ENCODE peak calls at places on chromosome 14, in four cellular contexts. One of them, this sample, is unnamed. For H3K4me1, the result is how much of the 10 kb centered on the place peaks cover.

GRCh38 chr14:102853703-102854396 is 68.6 kb upstream of the AMN start:
- DNase-seq in spleen: no peak
- DNase-seq in GM23338: no peak
- DNase-seq in SK-N-SH: no peak
- DNase-seq in this sample: no peak

GRCh38 chr14:99136047-99136400 is 136.0 kb downstream of the BCL11B start:
- DNase-seq in GM23338: no peak
- DNase-seq in SK-N-SH: no peak
- DNase-seq in spleen: no peak
- DNase-seq in this sample: no peak

GRCh38 chr14:74980746-74981661 is 21.7 kb upstream of the EIF2B2 start:
- DNase-seq in GM23338: peak
- DNase-seq in SK-N-SH: no peak
- DNase-seq in spleen: no peak
- DNase-seq in this sample: no peak

GRCh38 chr14:51464411-51464810 is 187.3 kb upstream of the FRMD6 start:
- DNase-seq in spleen: no peak
- DNase-seq in GM23338: no peak
- DNase-seq in SK-N-SH: no peak
- DNase-seq in this sample: no peak

GRCh38 chr14:54488646-54489317 is at the start of gene GMFB:
- DNase-seq in SK-N-SH: peak
- DNase-seq in GM23338: peak
- DNase-seq in spleen: peak
- DNase-seq in this sample: peak

GRCh38 chr14:26687438-26687837 is 89.6 kb upstream of the NOVA1 start:
- DNase-seq in SK-N-SH: no peak
- DNase-seq in GM23338: no peak
- DNase-seq in spleen: no peak
- DNase-seq in this sample: no peak

GRCh38 chr14:65879218-65880009 is 466.9 kb downstream of the FUT8 start:
- DNase-seq in GM23338: no peak
- DNase-seq in spleen: no peak
- DNase-seq in SK-N-SH: no peak
- DNase-seq in this sample: no peak

GRCh38 chr14:22452330-22452729 is 136.7 kb downstream of the DAD1 start:
- DNase-seq in spleen: no peak
- DNase-seq in SK-N-SH: no peak
- DNase-seq in GM23338: no peak
- DNase-seq in this sample: no peak

GRCh38 chr14:95044463-95045254 is 112.7 kb downstream of the DICER1 start:
- DNase-seq in SK-N-SH: no peak
- DNase-seq in spleen: peak
- DNase-seq in GM23338: peak
- DNase-seq in this sample: peak

GRCh38 chr14:50813544-50813863 is 17.5 kb downstream of the NIN start:
- DNase-seq in SK-N-SH: no peak
- DNase-seq in spleen: no peak
- DNase-seq in GM23338: no peak
- DNase-seq in this sample: no peak

GRCh38 chr14:72962829-72963312 is 36.6 kb downstream of the DCAF4 start:
- DNase-seq in GM23338: peak
- DNase-seq in spleen: no peak
- DNase-seq in SK-N-SH: no peak
- DNase-seq in this sample: no peak

GRCh38 chr14:100392266-100392850 is 69.2 kb downstream of the SLC25A47 start:
- DNase-seq in GM23338: no peak
- DNase-seq in spleen: no peak
- DNase-seq in SK-N-SH: no peak
- DNase-seq in this sample: no peak

GRCh38 chr14:59208224-59208814 is 19.9 kb downstream of the DAAM1 start:
- DNase-seq in GM23338: no peak
- DNase-seq in spleen: no peak
- DNase-seq in SK-N-SH: no peak
- DNase-seq in this sample: no peak

GRCh38 chr14:36452850-36453249 is 67.2 kb downstream of the NKX2-1 start:
- DNase-seq in spleen: no peak
- DNase-seq in SK-N-SH: no peak
- DNase-seq in GM23338: no peak
- DNase-seq in this sample: no peak

GRCh38 chr14:73888460-73888725 is 1.7 kb downstream of the ZNF410 start:
- DNase-seq in GM23338: no peak
- DNase-seq in SK-N-SH: no peak
- DNase-seq in spleen: no peak
- DNase-seq in this sample: no peak

GRCh38 chr14:94051115-94051514 is 25.0 kb downstream of the OTUB2 start:
- DNase-seq in GM23338: peak
- DNase-seq in spleen: peak
- DNase-seq in SK-N-SH: no peak
- DNase-seq in this sample: peak

GRCh38 chr14:100537701-100538565 is 49.3 kb downstream of the BEGAIN start:
- DNase-seq in GM23338: peak
- DNase-seq in SK-N-SH: peak
- DNase-seq in spleen: peak
- DNase-seq in this sample: peak

GRCh38 chr14:24849471-24849870 is 200.5 kb downstream of the STXBP6 start:
- DNase-seq in spleen: no peak
- DNase-seq in GM23338: no peak
- DNase-seq in SK-N-SH: no peak
- DNase-seq in this sample: no peak

GRCh38 chr14:88868558-88869159 is 44.2 kb downstream of the TTC8 start:
- DNase-seq in spleen: no peak
- DNase-seq in SK-N-SH: peak
- DNase-seq in GM23338: peak
- DNase-seq in this sample: no peak

GRCh38 chr14:20417250-20418186 is 4.2 kb upstream of the TEP1 start:
- DNase-seq in spleen: no peak
- DNase-seq in GM23338: no peak
- DNase-seq in SK-N-SH: no peak
- DNase-seq in this sample: no peak

GRCh38 chr14:89652352-89652751 is 235.3 kb upstream of the FOXN3 start:
- DNase-seq in GM23338: no peak
- DNase-seq in SK-N-SH: no peak
- DNase-seq in spleen: no peak
- DNase-seq in this sample: no peak

GRCh38 chr14:36952702-36953101 is 219.7 kb downstream of the SLC25A21 start:
- DNase-seq in SK-N-SH: no peak
- DNase-seq in GM23338: no peak
- DNase-seq in spleen: no peak
- DNase-seq in this sample: no peak

GRCh38 chr14:77041837-77042557 is 13.5 kb upstream of the IRF2BPL start:
- DNase-seq in SK-N-SH: no peak
- DNase-seq in GM23338: no peak
- DNase-seq in spleen: no peak
- DNase-seq in this sample: peak

GRCh38 chr14:88025350-88025749 is 20.4 kb downstream of the GPR65 start:
- DNase-seq in GM23338: no peak
- DNase-seq in spleen: no peak
- DNase-seq in SK-N-SH: no peak
- DNase-seq in this sample: no peak

GRCh38 chr14:24418492-24418873 is 11.0 kb downstream of the CBLN3 start:
- DNase-seq in SK-N-SH: no peak
- DNase-seq in GM23338: no peak
- DNase-seq in spleen: no peak
- DNase-seq in this sample: no peak

GRCh38 chr14:95891742-95892141 is 15.1 kb downstream of the TUNAR start:
- DNase-seq in GM23338: no peak
- DNase-seq in spleen: no peak
- DNase-seq in SK-N-SH: no peak
- DNase-seq in this sample: no peak

GRCh38 chr14:103528512-103529382 is at the start of gene TRMT61A:
- DNase-seq in SK-N-SH: peak
- DNase-seq in GM23338: peak
- DNase-seq in spleen: peak
- DNase-seq in this sample: peak

GRCh38 chr14:69323266-69323966 is 63.5 kb downstream of the GALNT16 start:
- DNase-seq in SK-N-SH: no peak
- DNase-seq in spleen: peak
- DNase-seq in GM23338: no peak
- DNase-seq in this sample: no peak

GRCh38 chr14:77985235-77985634 is 184.9 kb upstream of the NRXN3 start:
- DNase-seq in GM23338: no peak
- DNase-seq in spleen: no peak
- DNase-seq in SK-N-SH: no peak
- DNase-seq in this sample: no peak

GRCh38 chr14:62743118-62743517 is 302.1 kb downstream of the KCNH5 start:
- DNase-seq in GM23338: no peak
- DNase-seq in SK-N-SH: no peak
- DNase-seq in spleen: no peak
- DNase-seq in this sample: no peak

GRCh38 chr14:64758711-64759554 is 54.7 kb downstream of the PLEKHG3 start:
- DNase-seq in GM23338: no peak
- DNase-seq in SK-N-SH: peak
- DNase-seq in spleen: peak
- DNase-seq in this sample: no peak

GRCh38 chr14:53532871-53533270 is 379.7 kb upstream of the DDHD1 start:
- DNase-seq in spleen: no peak
- DNase-seq in GM23338: no peak
- DNase-seq in SK-N-SH: no peak
- DNase-seq in this sample: no peak

GRCh38 chr14:31419179-31420012 is 954 bp downstream of the HEATR5A start:
- DNase-seq in GM23338: no peak
- DNase-seq in SK-N-SH: no peak
- DNase-seq in spleen: no peak
- DNase-seq in this sample: no peak

GRCh38 chr14:70666364-70666691 is 24.6 kb downstream of the TTC9 start:
- DNase-seq in GM23338: no peak
- DNase-seq in SK-N-SH: no peak
- DNase-seq in spleen: no peak
- DNase-seq in this sample: no peak

GRCh38 chr14:89848165-89848564 is 106.4 kb downstream of the EFCAB11 start:
- DNase-seq in SK-N-SH: no peak
- DNase-seq in spleen: no peak
- DNase-seq in GM23338: peak
- DNase-seq in this sample: no peak

GRCh38 chr14:101380940-101381339 is 180.4 kb upstream of the DIO3 start:
- DNase-seq in SK-N-SH: no peak
- DNase-seq in spleen: no peak
- DNase-seq in GM23338: no peak
- DNase-seq in this sample: no peak

GRCh38 chr14:33515441-33515840 is 435.4 kb downstream of the EGLN3 start:
- DNase-seq in GM23338: no peak
- DNase-seq in SK-N-SH: no peak
- DNase-seq in spleen: no peak
- DNase-seq in this sample: no peak

GRCh38 chr14:33509454-33509853 is 441.4 kb downstream of the EGLN3 start:
- DNase-seq in spleen: no peak
- DNase-seq in SK-N-SH: no peak
- DNase-seq in GM23338: no peak
- DNase-seq in this sample: no peak

GRCh38 chr14:33510991-33511390 is 439.9 kb downstream of the EGLN3 start:
- DNase-seq in spleen: no peak
- DNase-seq in GM23338: no peak
- DNase-seq in SK-N-SH: no peak
- DNase-seq in this sample: no peak

GRCh38 chr14:33509927-33510535 is 440.8 kb downstream of the EGLN3 start:
- DNase-seq in GM23338: no peak
- DNase-seq in SK-N-SH: no peak
- DNase-seq in spleen: no peak
- DNase-seq in this sample: no peak

DNA sequence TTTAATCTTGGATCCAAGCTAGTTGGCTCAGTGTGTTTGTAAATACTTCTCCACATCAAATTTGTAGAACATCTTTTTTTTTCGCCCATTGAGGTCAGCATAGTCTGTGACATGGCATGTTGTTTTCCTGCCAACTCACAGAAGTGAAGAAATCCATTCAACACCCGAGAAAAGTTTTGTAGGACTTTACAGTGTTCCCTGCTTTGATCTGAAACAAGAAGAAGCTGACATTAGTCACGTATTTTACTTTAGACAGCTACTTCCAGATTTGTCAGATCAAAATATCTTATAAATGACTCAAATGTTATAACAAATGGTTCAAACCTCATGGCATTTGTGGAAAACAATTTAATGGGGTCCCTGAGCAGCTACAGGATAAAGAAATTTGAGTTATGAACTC is 438.7 kb downstream of the EGLN3 start:
- DNase-seq in GM23338: no peak
- DNase-seq in spleen: no peak
- DNase-seq in SK-N-SH: no peak
- DNase-seq in this sample: no peak
- H3K27ac ChIP-seq in GM23338: no peak
- H3K27ac ChIP-seq in spleen: no peak
- H3K27ac ChIP-seq in SK-N-SH: no peak
- H3K27ac ChIP-seq in this sample: no peak

DNA sequence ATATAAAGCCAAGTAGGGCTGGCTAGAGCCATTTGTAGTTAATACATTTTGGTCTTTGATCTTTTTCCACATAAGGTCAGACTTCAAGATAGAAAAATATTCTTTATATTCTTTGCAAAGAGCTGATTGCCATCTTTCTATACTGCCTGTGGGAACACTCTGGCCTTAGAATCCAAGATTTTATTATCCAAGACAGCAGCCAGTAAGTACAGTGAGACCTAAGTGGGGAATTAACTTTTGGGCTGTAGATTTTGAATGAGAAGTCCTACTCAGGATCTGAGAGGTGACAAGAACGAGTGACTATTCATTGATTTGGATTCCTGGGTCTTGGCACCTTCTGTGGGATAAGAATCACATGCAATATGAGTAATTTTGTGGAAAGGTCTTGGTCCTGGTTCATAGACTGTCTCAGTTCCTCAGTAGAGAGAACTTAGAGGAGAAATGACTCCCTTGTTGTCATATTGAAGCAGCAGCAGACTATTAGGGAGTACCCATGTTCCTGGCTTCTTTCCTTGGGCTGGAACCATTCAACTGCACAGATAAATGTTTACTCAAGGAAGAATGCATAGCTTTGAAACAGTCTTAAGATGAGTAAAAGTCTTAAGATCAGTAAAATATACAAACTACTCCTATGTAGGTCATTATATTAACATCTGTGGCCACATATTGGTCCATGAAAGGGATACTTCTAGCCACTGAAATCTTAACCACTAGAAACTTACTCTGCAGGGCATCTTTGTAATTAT is 353.8 kb downstream of the RAD51B start:
- DNase-seq in SK-N-SH: no peak
- DNase-seq in spleen: no peak
- DNase-seq in GM23338: no peak
- DNase-seq in this sample: no peak
- H3K4me1 ChIP-seq in SK-N-SH: under half
- H3K4me1 ChIP-seq in spleen: under half
- H3K4me1 ChIP-seq in GM23338: under half
- H3K4me1 ChIP-seq in this sample: under half

GRCh38 chr14:92848941-92849340 is 54.8 kb downstream of the GOLGA5 start:
- DNase-seq in SK-N-SH: peak
- DNase-seq in GM23338: no peak
- DNase-seq in spleen: no peak
- DNase-seq in this sample: no peak
- TF ChIP-seq POLR2AphosphoS5 in SK-N-SH: no peak
- TF ChIP-seq POLR2AphosphoS5 in GM23338: no peak
- TF ChIP-seq POLR2AphosphoS5 in spleen: no peak
- TF ChIP-seq POLR2AphosphoS5 in this sample: peak

GRCh38 chr14:60757617-60758016 is 23.1 kb downstream of the MNAT1 start:
- DNase-seq in SK-N-SH: no peak
- DNase-seq in spleen: no peak
- DNase-seq in GM23338: no peak
- DNase-seq in this sample: no peak
- H3K27ac ChIP-seq in SK-N-SH: peak
- H3K27ac ChIP-seq in spleen: no peak
- H3K27ac ChIP-seq in GM23338: peak
- H3K27ac ChIP-seq in this sample: no peak

This sample was measured in breast epithelium.